ENCODE peak calls at places on chromosomes 7 and 10, in eight cellular contexts. V is hippocampal formation, X is body of pancreas, Q is posterior vena cava, H is RPMI8226, Y is neural progenitor cell, C is NCI-H2171 treated with DMSO at 0.1 percent for 48 hours, M is astrocyte. B is an unnamed sample.
A peak's percentile ranks its signal among the peaks of the same experiment; 100 is the strongest.

GRCh38 chr10:84605802-84606201 is 277.4 kb downstream of the CCSER2 start:
- DNase-seq in X (no peak), Q (no peak), H (no peak), V (no peak), C (no peak), Y (no peak), M (no peak), B (no peak)

GRCh38 chr7:110774066-110774465 is 316.9 kb upstream of the LRRN3 start:
- DNase-seq in H (no peak), Y (no peak), Q (no peak), X (no peak), C (no peak), V (no peak), M (no peak), B (no peak)

GRCh38 chr10:117413928-117414618 is 38.8 kb upstream of the PDZD8 start:
- DNase-seq in C (no peak), X (no peak), Q (no peak), H (no peak), V (no peak), Y (no peak), M (no peak), B (peak; percentile 47)

GRCh38 chr10:125076121-125076825 is 84.1 kb downstream of the CTBP2 start:
- DNase-seq in Q (peak; percentile 47), V (no peak), M (no peak), C (no peak), X (no peak), Y (no peak), H (no peak), B (no peak)

GRCh38 chr7:158705234-158705890 is 758 bp upstream of the NCAPG2 start:
- DNase-seq in M (no peak), X (no peak), Q (no peak), Y (peak; percentile 18), V (peak; percentile 48), C (peak; percentile 38), H (no peak), B (no peak)

GRCh38 chr7:73712773-73713172 is 6.7 kb downstream of the STX1A start:
- DNase-seq in X (no peak), Y (no peak), H (no peak), C (no peak), M (no peak), Q (no peak), V (no peak), B (no peak)

GRCh38 chr10:67549390-67549789 is 146.6 kb downstream of the CTNNA3 start:
- DNase-seq in V (no peak), X (no peak), M (peak; percentile 53), C (no peak), Q (no peak), Y (no peak), H (no peak), B (no peak)

GRCh38 chr7:13979671-13980438 is 9.6 kb downstream of the ETV1 start:
- DNase-seq in M (peak; percentile 58), C (no peak), Q (no peak), V (no peak), H (no peak), X (no peak), Y (no peak), B (no peak)

GRCh38 chr7:101518348-101518747 is 110.7 kb downstream of the MYL10 start:
- DNase-seq in X (no peak), Q (no peak), M (peak; percentile 33), V (no peak), C (no peak), Y (no peak), H (no peak), B (peak; percentile 31)

GRCh38 chr7:91169819-91170218 is 94.4 kb upstream of the FZD1 start:
- DNase-seq in Q (no peak), H (no peak), C (no peak), Y (no peak), M (no peak), X (no peak), V (no peak), B (no peak)

GRCh38 chr7:25843467-25843866 is 308.5 kb upstream of the NFE2L3 start:
- DNase-seq in X (no peak), V (no peak), Q (no peak), C (no peak), Y (no peak), M (no peak), H (no peak), B (no peak)

GRCh38 chr7:7212612-7213011 is 30.3 kb downstream of the C1GALT1 start:
- DNase-seq in V (no peak), Q (no peak), X (no peak), Y (peak; percentile 32), M (peak; percentile 26), H (no peak), C (no peak), B (no peak)

B was measured in A172.